ENCODE peak calls at places on chromosomes 13 and 19, in nine cellular contexts. Y is activated CD4-positive, alpha-beta memory T cell treated with anti-CD3 and anti-CD28 coated beads, Interleukin-2, amount 10 ng/mL, durations not matched to agents 7 days and 5 days; J is activated effector memory CD4-positive, alpha-beta T cell treated with anti-CD3 and anti-CD28 coated beads, Interleukin-2, amount 50 U/mL, for 16 hours; Q is mesothelial cell of epicardium; M is GM04503; S is NCI-H2081; P is fibroblast of mammary gland; V is sciatic nerve; H is myocyte. N is an unnamed sample.

GRCh38 chr13:82275644-82276043 is 1606.6 kb downstream of the SLITRK1 start:
- DNase-seq in J (no peak), M (no peak), Q (no peak), Y (no peak), S (no peak), P (no peak), V (no peak), H (no peak), N (no peak)

GRCh38 chr19:47239610-47240296 is 8.8 kb upstream of the BBC3 start:
- DNase-seq in J (peak; percentile 88), V (no peak), P (no peak), H (peak; percentile 80), Y (peak; percentile 61), S (peak; percentile 82), Q (peak; percentile 62), M (no peak), N (no peak)

GRCh38 chr13:108609353-108609752 is 20.1 kb upstream of the MYO16 start:
- DNase-seq in V (no peak), J (no peak), Y (no peak), Q (no peak), H (no peak), S (no peak), P (peak; percentile 45), M (no peak), N (no peak)

GRCh38 chr13:50011461-50011860 is 3.8 kb upstream of the KCNRG start:
- DNase-seq in Y (no peak), P (no peak), J (no peak), S (no peak), Q (no peak), H (no peak), V (no peak), M (no peak), N (no peak)

GRCh38 chr19:3216874-3217273 is 7.6 kb upstream of the CELF5 start:
- DNase-seq in Y (no peak), V (no peak), J (no peak), H (no peak), Q (no peak), S (no peak), P (no peak), M (no peak), N (no peak)

GRCh38 chr13:102846261-102847015 is 606 bp downstream of the ERCC5 start:
- DNase-seq in M (no peak), P (peak; percentile 51), Q (no peak), H (peak; percentile 34), J (peak; percentile 79), S (no peak), Y (peak; percentile 57), V (no peak), N (no peak)

GRCh38 chr13:44108345-44108858 is 228.7 kb downstream of the LACC1 start:
- DNase-seq in H (no peak), Q (no peak), S (no peak), V (no peak), Y (no peak), M (no peak), J (no peak), P (peak; percentile 20), N (no peak)

GRCh38 chr13:38763446-38764381 is 76.8 kb downstream of the FREM2 start:
- DNase-seq in H (peak; percentile 57), S (peak; percentile 71), M (no peak), J (no peak), Q (no peak), P (peak; percentile 43), V (no peak), Y (no peak), N (no peak)

GRCh38 chr19:41426116-41426841 is 895 bp downstream of the B3GNT8 start:
- DNase-seq in V (peak; percentile 68), S (no peak), M (no peak), Q (no peak), J (no peak), H (no peak), Y (no peak), P (no peak), N (no peak)

GRCh38 chr19:55400281-55401087 is 7.1 kb downstream of the UBE2S start:
- DNase-seq in H (no peak), Y (no peak), P (no peak), S (no peak), Q (no peak), M (no peak), J (no peak), V (no peak), N (no peak)

GRCh38 chr19:17722655-17723240 is 3.5 kb downstream of the MAP1S start:
- DNase-seq in S (no peak), Y (no peak), J (no peak), H (no peak), P (no peak), M (no peak), Q (no peak), V (no peak), N (no peak)

GRCh38 chr13:113596321-113597200 is 12.0 kb downstream of the TFDP1 start:
- DNase-seq in S (no peak), H (no peak), Y (no peak), V (peak; percentile 45), P (no peak), J (peak; percentile 57), Q (no peak), M (no peak), N (no peak)

GRCh38 chr13:20197361-20197834 is 4.7 kb upstream of the GJB2 start:
- DNase-seq in M (no peak), Y (no peak), P (peak; percentile 66), Q (no peak), H (peak; percentile 52), V (no peak), S (no peak), J (no peak), N (no peak)

GRCh38 chr19:37995346-37995745 is 88.3 kb downstream of the SIPA1L3 start:
- DNase-seq in S (no peak), P (no peak), J (no peak), H (no peak), M (no peak), Q (no peak), Y (no peak), V (no peak), N (no peak)

GRCh38 chr13:91166714-91167511 is 180.6 kb upstream of the MIR17HG start:
- DNase-seq in Q (no peak), M (no peak), H (no peak), V (no peak), Y (no peak), P (no peak), J (no peak), S (no peak), N (no peak)

GRCh38 chr13:32390048-32390447 is 37.9 kb downstream of the N4BP2L1 start:
- DNase-seq in P (no peak), J (no peak), Y (no peak), M (no peak), Q (no peak), H (no peak), S (no peak), V (no peak), N (no peak)

GRCh38 chr19:873084-874019 is 13.9 kb downstream of the CFD start:
- DNase-seq in P (peak; percentile 65), S (no peak), V (no peak), J (peak; percentile 84), M (peak; percentile 39), H (no peak), Y (peak; percentile 86), Q (no peak), N (no peak)

GRCh38 chr19:3405261-3405653 is 38.9 kb downstream of the NFIC start:
- DNase-seq in H (no peak), P (no peak), Y (no peak), J (no peak), V (no peak), M (no peak), Q (no peak), S (no peak), N (no peak)

GRCh38 chr19:7292950-7293794 is 1.0 kb downstream of the INSR start:
- DNase-seq in M (no peak), Y (no peak), J (no peak), P (no peak), V (peak; percentile 70), H (no peak), Q (peak; percentile 50), S (no peak), N (no peak)

GRCh38 chr19:58380037-58380735 is 644 bp downstream of the ZNF837 start:
- DNase-seq in V (no peak), H (no peak), S (no peak), Y (no peak), P (peak; percentile 14), M (no peak), J (no peak), Q (no peak), N (no peak)

GRCh38 chr13:43664700-43665191 is 122.0 kb downstream of the ENOX1 start:
- DNase-seq in S (no peak), P (peak; percentile 75), J (no peak), H (peak; percentile 34), Q (peak; percentile 38), Y (peak; percentile 16), M (peak; percentile 55), V (no peak), N (peak; percentile 47)

GRCh38 chr13:108859202-108860012 is 230.0 kb downstream of the MYO16 start:
- DNase-seq in Y (no peak), S (no peak), J (no peak), H (no peak), M (peak; percentile 22), P (peak; percentile 59), V (no peak), Q (no peak), N (no peak)

GRCh38 chr19:55486971-55487883 is 1.0 kb upstream of the SSC5D start:
- DNase-seq in Y (peak; percentile 36), S (no peak), M (peak; percentile 89), P (peak; percentile 98), J (peak; percentile 81), H (peak; percentile 93), V (peak; percentile 87), Q (no peak), N (peak; percentile 90)

GRCh38 chr13:32125221-32125621 is 93.6 kb downstream of the FRY start:
- DNase-seq in P (peak; percentile 67), Y (no peak), M (peak; percentile 31), J (no peak), Q (no peak), S (no peak), V (no peak), H (no peak), N (peak; percentile 9)

GRCh38 chr13:50365300-50365682 is 350.0 kb downstream of the KCNRG start:
- DNase-seq in M (no peak), H (no peak), S (no peak), Q (no peak), J (no peak), Y (no peak), V (no peak), P (no peak), N (no peak)

GRCh38 chr13:112951674-112952371 is 17.2 kb upstream of the MCF2L start:
- DNase-seq in P (no peak), H (no peak), S (no peak), Q (no peak), J (no peak), M (no peak), V (peak; percentile 36), Y (no peak), N (no peak)

GRCh38 chr13:31930901-31931522 is 100.6 kb upstream of the FRY start:
- DNase-seq in P (no peak), J (no peak), S (no peak), Q (no peak), M (no peak), V (no peak), H (no peak), Y (peak; percentile 50), N (no peak)

GRCh38 chr19:12272980-12273901 is 21.4 kb downstream of the ZNF44 start:
- DNase-seq in Y (no peak), M (no peak), J (no peak), P (peak; percentile 6), S (no peak), V (no peak), Q (no peak), H (no peak), N (peak; percentile 22)

GRCh38 chr13:75318138-75318833 is 163.7 kb downstream of the TBC1D4 start:
- DNase-seq in Q (no peak), M (no peak), P (no peak), S (no peak), Y (peak; percentile 26), V (no peak), J (peak; percentile 66), H (no peak), N (no peak)

GRCh38 chr19:6672693-6673290 is 2.8 kb upstream of the TNFSF14 start:
- DNase-seq in S (no peak), Y (no peak), J (no peak), M (no peak), H (no peak), V (no peak), Q (no peak), P (no peak), N (no peak)

GRCh38 chr13:64234255-64234654 is 2818.6 kb upstream of the PCDH20 start:
- DNase-seq in H (no peak), S (no peak), P (peak; percentile 47), M (no peak), Y (no peak), Q (no peak), J (no peak), V (no peak), N (peak; percentile 58)

N was measured in foreskin keratinocyte.